ENCODE peak calls at places on chromosomes 1 and 21, in six cellular contexts. One of them, this sample, is unnamed. For H3K4me1, the result is how much of the 10 kb centered on the place peaks cover.

GRCh38 chr1:61420909-61421835 is 303.8 kb downstream of the TM2D1 start:
- DNase-seq in CD8-positive, alpha-beta T cell: no peak
- DNase-seq in DND-41: no peak
- DNase-seq in suprapubic skin: no peak
- DNase-seq in neural progenitor cell: no peak
- DNase-seq in kidney: no peak
- DNase-seq in this sample: no peak

GRCh38 chr1:108082741-108083562 is 117.2 kb downstream of the SLC25A24 start:
- DNase-seq in neural progenitor cell: peak
- DNase-seq in DND-41: peak
- DNase-seq in CD8-positive, alpha-beta T cell: no peak
- DNase-seq in kidney: no peak
- DNase-seq in suprapubic skin: no peak
- DNase-seq in this sample: no peak

GRCh38 chr21:38857152-38857825 is 51.6 kb downstream of the ETS2 start:
- DNase-seq in DND-41: no peak
- DNase-seq in kidney: no peak
- DNase-seq in suprapubic skin: no peak
- DNase-seq in neural progenitor cell: no peak
- DNase-seq in CD8-positive, alpha-beta T cell: no peak
- DNase-seq in this sample: no peak

GRCh38 chr1:227733751-227734545 is 1.2 kb downstream of the JMJD4 start:
- DNase-seq in suprapubic skin: peak
- DNase-seq in CD8-positive, alpha-beta T cell: no peak
- DNase-seq in DND-41: no peak
- DNase-seq in neural progenitor cell: no peak
- DNase-seq in kidney: no peak
- DNase-seq in this sample: no peak

GRCh38 chr1:3753656-3754454 is 1.6 kb downstream of the CCDC27 start:
- DNase-seq in DND-41: no peak
- DNase-seq in suprapubic skin: peak
- DNase-seq in CD8-positive, alpha-beta T cell: no peak
- DNase-seq in kidney: peak
- DNase-seq in neural progenitor cell: no peak
- DNase-seq in this sample: no peak

GRCh38 chr1:2916706-2917105 is 104.6 kb upstream of the ACTRT2 start:
- DNase-seq in kidney: no peak
- DNase-seq in suprapubic skin: no peak
- DNase-seq in DND-41: no peak
- DNase-seq in CD8-positive, alpha-beta T cell: no peak
- DNase-seq in neural progenitor cell: no peak
- DNase-seq in this sample: no peak

GRCh38 chr21:29501451-29501850 is 202.7 kb downstream of the BACH1 start:
- DNase-seq in suprapubic skin: no peak
- DNase-seq in neural progenitor cell: no peak
- DNase-seq in DND-41: no peak
- DNase-seq in kidney: no peak
- DNase-seq in CD8-positive, alpha-beta T cell: no peak
- DNase-seq in this sample: no peak

GRCh38 chr1:241167121-241167619 is 189.8 kb downstream of the RGS7 start:
- DNase-seq in kidney: no peak
- DNase-seq in DND-41: no peak
- DNase-seq in CD8-positive, alpha-beta T cell: no peak
- DNase-seq in suprapubic skin: no peak
- DNase-seq in neural progenitor cell: no peak
- DNase-seq in this sample: no peak

GRCh38 chr21:36704958-36705678 is 6.2 kb downstream of the SIM2 start:
- DNase-seq in CD8-positive, alpha-beta T cell: no peak
- DNase-seq in neural progenitor cell: peak
- DNase-seq in suprapubic skin: no peak
- DNase-seq in DND-41: no peak
- DNase-seq in kidney: peak
- DNase-seq in this sample: no peak

GRCh38 chr1:184503221-184503749 is 116.5 kb downstream of the C1orf21 start:
- DNase-seq in DND-41: no peak
- DNase-seq in CD8-positive, alpha-beta T cell: no peak
- DNase-seq in neural progenitor cell: no peak
- DNase-seq in kidney: no peak
- DNase-seq in suprapubic skin: no peak
- DNase-seq in this sample: no peak

GRCh38 chr1:53586765-53587164 is 127.6 kb downstream of the DMRTB1 start:
- DNase-seq in suprapubic skin: peak
- DNase-seq in CD8-positive, alpha-beta T cell: no peak
- DNase-seq in DND-41: no peak
- DNase-seq in neural progenitor cell: peak
- DNase-seq in kidney: no peak
- DNase-seq in this sample: no peak

GRCh38 chr21:37257967-37258877 is 8.9 kb downstream of the VPS26C start:
- DNase-seq in neural progenitor cell: peak
- DNase-seq in DND-41: peak
- DNase-seq in kidney: peak
- DNase-seq in CD8-positive, alpha-beta T cell: peak
- DNase-seq in suprapubic skin: peak
- DNase-seq in this sample: peak

DNA sequence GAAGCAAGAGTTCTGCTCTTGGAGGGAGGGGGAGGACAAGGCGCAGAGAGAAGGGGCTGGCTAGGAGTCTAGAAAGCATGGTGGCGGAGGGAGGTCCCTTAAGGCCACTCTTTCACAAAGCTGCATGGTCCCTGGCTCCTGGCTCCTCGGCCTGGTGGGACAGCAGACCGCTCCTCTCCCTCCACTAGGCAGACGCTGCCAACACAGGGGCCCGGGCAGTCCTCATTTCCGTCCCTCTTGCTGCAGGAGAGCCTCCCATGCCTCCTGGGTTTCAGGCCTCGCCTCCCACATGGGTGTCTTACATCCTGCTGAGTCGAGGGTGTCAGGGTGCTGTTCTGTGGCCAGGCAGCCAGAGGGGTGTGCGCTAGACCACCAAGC is 108.0 kb downstream of the CASZ1 start:
- DNase-seq in CD8-positive, alpha-beta T cell: no peak
- DNase-seq in neural progenitor cell: no peak
- DNase-seq in DND-41: no peak
- DNase-seq in suprapubic skin: no peak
- DNase-seq in kidney: no peak
- DNase-seq in this sample: no peak
- H3K4me1 ChIP-seq in CD8-positive, alpha-beta T cell: under half
- H3K4me1 ChIP-seq in neural progenitor cell: under half
- H3K4me1 ChIP-seq in DND-41: under half
- H3K4me1 ChIP-seq in suprapubic skin: half or more
- H3K4me1 ChIP-seq in kidney: half or more
- H3K4me1 ChIP-seq in this sample: half or more

GRCh38 chr1:33164120-33164519 is 17.7 kb downstream of the TRIM62 start:
- DNase-seq in neural progenitor cell: no peak
- DNase-seq in suprapubic skin: no peak
- DNase-seq in DND-41: no peak
- DNase-seq in kidney: no peak
- DNase-seq in CD8-positive, alpha-beta T cell: no peak
- DNase-seq in this sample: no peak
- H3K4me1 ChIP-seq in neural progenitor cell: under half
- H3K4me1 ChIP-seq in suprapubic skin: under half
- H3K4me1 ChIP-seq in DND-41: under half
- H3K4me1 ChIP-seq in kidney: under half
- H3K4me1 ChIP-seq in CD8-positive, alpha-beta T cell: under half
- H3K4me1 ChIP-seq in this sample: under half

DNA sequence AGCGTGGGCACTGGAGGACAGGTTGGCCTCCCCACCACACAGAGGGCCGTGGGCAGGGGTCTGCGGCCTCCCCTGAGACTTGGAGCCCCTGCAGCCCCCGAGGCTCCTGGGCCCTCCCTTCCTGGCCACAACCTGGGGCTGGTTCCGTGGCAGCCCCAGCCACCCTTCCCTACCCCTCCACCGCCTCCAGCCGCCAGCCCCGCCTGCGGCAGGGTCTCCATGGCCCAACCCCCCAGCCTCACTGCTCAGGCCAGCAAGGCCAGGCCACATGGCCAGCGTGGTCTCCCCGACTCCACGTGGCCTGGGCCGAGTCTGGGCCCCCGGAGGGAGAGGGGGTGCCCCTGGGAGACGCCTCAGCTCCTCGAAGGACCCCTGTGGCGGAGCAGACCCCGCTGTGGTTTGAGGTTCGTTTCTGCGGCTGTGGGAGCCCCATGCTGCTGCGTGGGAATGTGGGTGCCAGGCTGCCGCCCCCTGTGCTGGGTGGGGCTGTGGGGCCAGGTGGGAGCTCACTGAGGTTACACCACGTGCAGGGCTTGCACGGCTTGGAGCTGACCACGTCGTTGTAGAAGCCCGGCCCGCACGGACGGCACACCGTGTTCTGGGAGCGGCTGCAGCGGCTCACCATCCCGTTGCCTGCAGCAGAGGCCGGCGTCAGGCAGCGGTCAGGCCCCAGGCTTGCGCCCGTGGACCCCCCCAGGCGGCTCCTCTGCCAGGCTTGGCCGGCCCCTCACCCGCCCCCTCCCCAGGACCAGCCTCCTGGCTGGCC is 617 bp downstream of the TNFRSF4 start:
- DNase-seq in suprapubic skin: no peak
- DNase-seq in kidney: peak
- DNase-seq in neural progenitor cell: no peak
- DNase-seq in CD8-positive, alpha-beta T cell: peak
- DNase-seq in DND-41: peak
- DNase-seq in this sample: peak
- H3K4me1 ChIP-seq in suprapubic skin: under half
- H3K4me1 ChIP-seq in kidney: under half
- H3K4me1 ChIP-seq in neural progenitor cell: under half
- H3K4me1 ChIP-seq in CD8-positive, alpha-beta T cell: under half
- H3K4me1 ChIP-seq in DND-41: under half
- H3K4me1 ChIP-seq in this sample: under half

GRCh38 chr21:43338951-43339350 is 88.0 kb downstream of the SIK1 start:
- DNase-seq in CD8-positive, alpha-beta T cell: no peak
- DNase-seq in suprapubic skin: no peak
- DNase-seq in kidney: no peak
- DNase-seq in neural progenitor cell: no peak
- DNase-seq in DND-41: peak
- DNase-seq in this sample: no peak
- H3K4me1 ChIP-seq in CD8-positive, alpha-beta T cell: under half
- H3K4me1 ChIP-seq in suprapubic skin: under half
- H3K4me1 ChIP-seq in kidney: under half
- H3K4me1 ChIP-seq in neural progenitor cell: under half
- H3K4me1 ChIP-seq in DND-41: under half
- H3K4me1 ChIP-seq in this sample: under half

GRCh38 chr1:202578565-202578964 is 131.7 kb downstream of the SYT2 start:
- DNase-seq in neural progenitor cell: no peak
- DNase-seq in kidney: no peak
- DNase-seq in DND-41: no peak
- DNase-seq in suprapubic skin: no peak
- DNase-seq in CD8-positive, alpha-beta T cell: no peak
- DNase-seq in this sample: no peak

GRCh38 chr1:202579806-202580205 is 130.4 kb downstream of the SYT2 start:
- DNase-seq in suprapubic skin: no peak
- DNase-seq in kidney: no peak
- DNase-seq in CD8-positive, alpha-beta T cell: no peak
- DNase-seq in DND-41: no peak
- DNase-seq in neural progenitor cell: no peak
- DNase-seq in this sample: no peak

GRCh38 chr1:202576816-202577215 is 133.4 kb downstream of the SYT2 start:
- DNase-seq in kidney: no peak
- DNase-seq in suprapubic skin: no peak
- DNase-seq in DND-41: no peak
- DNase-seq in CD8-positive, alpha-beta T cell: no peak
- DNase-seq in neural progenitor cell: no peak
- DNase-seq in this sample: no peak

GRCh38 chr1:202577381-202577780 is 132.9 kb downstream of the SYT2 start:
- DNase-seq in CD8-positive, alpha-beta T cell: no peak
- DNase-seq in neural progenitor cell: no peak
- DNase-seq in DND-41: no peak
- DNase-seq in kidney: no peak
- DNase-seq in suprapubic skin: no peak
- DNase-seq in this sample: no peak

DNA sequence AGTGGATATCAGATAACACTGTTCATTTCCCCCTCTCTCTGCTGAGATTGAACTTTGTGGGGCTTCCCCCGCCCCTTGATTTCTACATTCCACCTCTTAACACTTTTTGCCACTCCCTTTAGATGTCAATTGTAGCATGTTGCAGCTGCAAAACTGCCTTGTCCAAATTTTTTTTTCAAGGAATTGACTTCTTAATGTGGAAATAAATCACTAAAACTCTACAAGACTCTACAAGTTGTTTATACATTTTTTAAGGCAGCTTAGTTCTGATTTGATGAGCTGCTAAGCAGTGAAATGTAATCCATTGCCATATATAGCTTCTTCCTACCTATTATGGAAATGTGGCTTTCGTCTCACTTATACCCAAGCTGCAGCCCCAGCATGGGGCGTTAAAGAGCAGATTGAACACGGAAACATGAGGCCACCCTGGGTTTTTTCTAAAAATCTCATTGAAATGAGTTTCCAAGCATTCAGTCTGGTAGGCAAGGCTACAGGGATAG is 132.2 kb downstream of the SYT2 start:
- DNase-seq in neural progenitor cell: peak
- DNase-seq in kidney: no peak
- DNase-seq in DND-41: no peak
- DNase-seq in CD8-positive, alpha-beta T cell: no peak
- DNase-seq in suprapubic skin: no peak
- DNase-seq in this sample: no peak
- H3K4me1 ChIP-seq in neural progenitor cell: under half
- H3K4me1 ChIP-seq in kidney: under half
- H3K4me1 ChIP-seq in DND-41: under half
- H3K4me1 ChIP-seq in CD8-positive, alpha-beta T cell: under half
- H3K4me1 ChIP-seq in suprapubic skin: half or more
- H3K4me1 ChIP-seq in this sample: half or more

GRCh38 chr1:156104861-156105546 is 9.5 kb upstream of the LMNA start:
- DNase-seq in suprapubic skin: peak
- DNase-seq in DND-41: no peak
- DNase-seq in kidney: no peak
- DNase-seq in neural progenitor cell: no peak
- DNase-seq in CD8-positive, alpha-beta T cell: no peak
- DNase-seq in this sample: no peak
- H3K4me1 ChIP-seq in suprapubic skin: half or more
- H3K4me1 ChIP-seq in DND-41: under half
- H3K4me1 ChIP-seq in kidney: under half
- H3K4me1 ChIP-seq in neural progenitor cell: under half
- H3K4me1 ChIP-seq in CD8-positive, alpha-beta T cell: under half
- H3K4me1 ChIP-seq in this sample: half or more

DNA sequence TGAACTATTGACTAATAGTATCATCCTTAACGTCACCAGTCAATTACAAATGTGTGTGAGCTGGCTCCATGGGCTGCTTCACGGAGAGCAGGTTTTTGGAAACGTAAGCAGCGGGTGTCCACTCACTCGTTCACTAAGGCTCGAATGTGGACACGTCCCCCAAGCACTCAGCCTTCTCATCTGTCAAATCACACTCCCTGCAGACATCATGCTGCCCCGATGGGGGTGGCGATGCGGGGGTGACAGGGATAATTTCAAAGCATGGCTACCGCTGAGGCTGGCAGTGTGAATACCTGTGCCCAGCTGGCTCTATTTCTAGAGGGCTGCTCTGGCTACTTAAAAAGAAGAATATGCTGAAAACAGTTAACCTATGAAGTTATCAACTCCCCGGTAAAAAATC is 71.3 kb downstream of the CAPZB start:
- DNase-seq in suprapubic skin: no peak
- DNase-seq in CD8-positive, alpha-beta T cell: no peak
- DNase-seq in neural progenitor cell: no peak
- DNase-seq in DND-41: no peak
- DNase-seq in kidney: no peak
- DNase-seq in this sample: no peak
- H3K4me1 ChIP-seq in suprapubic skin: half or more
- H3K4me1 ChIP-seq in CD8-positive, alpha-beta T cell: under half
- H3K4me1 ChIP-seq in neural progenitor cell: under half
- H3K4me1 ChIP-seq in DND-41: under half
- H3K4me1 ChIP-seq in kidney: under half
- H3K4me1 ChIP-seq in this sample: under half

GRCh38 chr1:25556791-25557476 is 13.5 kb downstream of the LDLRAP1 start:
- DNase-seq in DND-41: peak
- DNase-seq in neural progenitor cell: no peak
- DNase-seq in CD8-positive, alpha-beta T cell: peak
- DNase-seq in kidney: no peak
- DNase-seq in suprapubic skin: no peak
- DNase-seq in this sample: no peak
- H3K4me1 ChIP-seq in DND-41: under half
- H3K4me1 ChIP-seq in neural progenitor cell: under half
- H3K4me1 ChIP-seq in CD8-positive, alpha-beta T cell: half or more
- H3K4me1 ChIP-seq in kidney: under half
- H3K4me1 ChIP-seq in suprapubic skin: under half
- H3K4me1 ChIP-seq in this sample: half or more